ENCODE peak calls at places on chromosomes 5 and 9, in six cellular contexts. R is upper lobe of right lung, B is body of pancreas, F is NCI-H748 treated with DMSO at 0.1 percent for 48 hours, W is left ventricle myocardium inferior, H is lung microvascular endothelial cell. P is an unnamed sample.

GRCh38 chr9:90445391-90445790 is 197.2 kb downstream of the DIRAS2 start:
- DNase-seq in R (no peak), B (no peak), F (no peak), W (no peak), H (no peak), P (no peak)

GRCh38 chr9:89985078-89985477 is 380.3 kb downstream of the GADD45G start:
- DNase-seq in R (no peak), B (no peak), F (no peak), W (no peak), H (no peak), P (no peak)

GRCh38 chr9:78567693-78568092 is 270.8 kb downstream of the PSAT1 start:
- DNase-seq in R (no peak), B (no peak), F (no peak), W (no peak), H (no peak), P (no peak)

GRCh38 chr5:10715605-10716004 is 45.4 kb downstream of the DAP start:
- DNase-seq in R (no peak), B (no peak), F (no peak), W (no peak), H (no peak), P (no peak)

GRCh38 chr5:169742773-169743296 is 105.8 kb downstream of the DOCK2 start:
- DNase-seq in R (no peak), B (no peak), F (no peak), W (no peak), H (no peak), P (no peak)

GRCh38 chr5:78647411-78647818 is 1.2 kb downstream of the LHFPL2 start:
- DNase-seq in R (no peak), B (peak; percentile 20), F (peak; percentile 8), W (no peak), H (peak; percentile 61), P (peak; percentile 48)

GRCh38 chr5:96384353-96384752 is 48.7 kb downstream of the PCSK1 start:
- DNase-seq in R (no peak), B (peak; percentile 42), F (no peak), W (peak; percentile 50), H (peak; percentile 83), P (no peak)

GRCh38 chr5:76801803-76802195 is 17.0 kb upstream of the F2RL1 start:
- DNase-seq in R (no peak), B (no peak), F (no peak), W (no peak), H (no peak), P (no peak)

GRCh38 chr9:9747787-9748186 is 865.0 kb downstream of the PTPRD start:
- DNase-seq in R (no peak), B (no peak), F (no peak), W (no peak), H (peak; percentile 68), P (no peak)

GRCh38 chr5:10537614-10538013 is 26.3 kb upstream of the ANKRD33B start:
- DNase-seq in R (peak; percentile 51), B (no peak), F (no peak), W (no peak), H (no peak), P (no peak)

GRCh38 chr5:142597546-142598337 is 88.1 kb downstream of the FGF1 start:
- DNase-seq in R (no peak), B (no peak), F (no peak), W (no peak), H (peak; percentile 84), P (no peak)

P was measured in HAP-1.